ENCODE peak calls at places on chromosomes 7 and 10, in five cellular contexts. H is HepG2, E is mucosa of descending colon, P is BJ, Z is astrocyte of the spinal cord. L is an unnamed sample.

GRCh38 chr10:86195521-86195920 is 171.1 kb downstream of the GRID1 start:
- DNase-seq in H (no peak), E (no peak), P (no peak), Z (no peak), L (no peak)

GRCh38 chr10:102776779-102777417 is 33.1 kb downstream of the WBP1L start:
- DNase-seq in H (peak), E (peak), P (peak), Z (peak), L (peak)

GRCh38 chr10:74502963-74503608 is 323.3 kb upstream of the KAT6B start:
- DNase-seq in H (peak), E (no peak), P (peak), Z (peak), L (peak)

GRCh38 chr10:114967071-114967470 is 29.1 kb downstream of the TRUB1 start:
- DNase-seq in H (peak), E (no peak), P (no peak), Z (peak), L (no peak)

GRCh38 chr7:2475678-2476015 is 551 bp downstream of the GRIFIN start:
- DNase-seq in H (no peak), E (peak), P (no peak), Z (no peak), L (no peak)

GRCh38 chr10:27646604-27647191 is 98.9 kb downstream of the MKX start:
- DNase-seq in H (no peak), E (no peak), P (no peak), Z (no peak), L (no peak)

GRCh38 chr10:43292745-43293676 is 26.1 kb upstream of the RASGEF1A start:
- DNase-seq in H (peak), E (no peak), P (no peak), Z (peak), L (no peak)

GRCh38 chr10:48462482-48463020 is 142.3 kb downstream of the ARHGAP22 start:
- DNase-seq in H (no peak), E (peak), P (no peak), Z (no peak), L (no peak)

GRCh38 chr10:86286591-86287421 is 79.8 kb downstream of the GRID1 start:
- DNase-seq in H (no peak), E (no peak), P (no peak), Z (no peak), L (no peak)

GRCh38 chr7:33107136-33108066 is 1.8 kb downstream of the RP9 start:
- DNase-seq in H (peak), E (no peak), P (no peak), Z (peak), L (no peak)

GRCh38 chr7:87152897-87153641 is 816 bp downstream of the DMTF1 start:
- DNase-seq in H (peak), E (peak), P (no peak), Z (peak), L (no peak)

GRCh38 chr10:8360814-8361509 is 306.5 kb downstream of the GATA3 start:
- DNase-seq in H (no peak), E (no peak), P (no peak), Z (peak), L (no peak)

GRCh38 chr10:89249066-89249465 is 2.5 kb downstream of the LIPA start:
- DNase-seq in H (no peak), E (no peak), P (no peak), Z (no peak), L (no peak)

GRCh38 chr10:114631678-114632417 is 26.2 kb downstream of the ABLIM1 start:
- DNase-seq in H (peak), E (peak), P (no peak), Z (peak), L (no peak)

GRCh38 chr7:46811529-46811928 is 770.4 kb downstream of the TNS3 start:
- DNase-seq in H (no peak), E (no peak), P (peak), Z (peak), L (peak)

GRCh38 chr7:121447939-121448338 is 51.8 kb upstream of the FAM3C start:
- DNase-seq in H (no peak), E (no peak), P (no peak), Z (no peak), L (no peak)

GRCh38 chr10:119616879-119617580 is 20.3 kb upstream of the TIAL1 start:
- DNase-seq in H (peak), E (no peak), P (no peak), Z (no peak), L (no peak)

GRCh38 chr7:87671-88070 is 104.7 kb upstream of the FAM20C start:
- DNase-seq in H (no peak), E (no peak), P (no peak), Z (no peak), L (no peak)

GRCh38 chr10:101066146-101066889 is 4.5 kb downstream of the KAZALD1 start:
- DNase-seq in H (peak), E (peak), P (no peak), Z (peak), L (no peak)

GRCh38 chr10:8073696-8074416 is 19.4 kb downstream of the GATA3 start:
- DNase-seq in H (no peak), E (no peak), P (no peak), Z (no peak), L (no peak)

GRCh38 chr7:96927131-96927530 is 78.2 kb upstream of the DLX6 start:
- DNase-seq in H (no peak), E (no peak), P (no peak), Z (no peak), L (no peak)

GRCh38 chr7:36605261-36605660 is 119.0 kb downstream of the AOAH start:
- DNase-seq in H (no peak), E (no peak), P (no peak), Z (no peak), L (no peak)

GRCh38 chr7:105691029-105691691 is 109.9 kb upstream of the EFCAB10 start:
- DNase-seq in H (no peak), E (no peak), P (no peak), Z (peak), L (no peak)
- H3K4me3 ChIP-seq in H (no peak), E (no peak), P (peak), Z (peak), L (peak)

GRCh38 chr10:6650580-6650979 is 70.5 kb upstream of the PRKCQ start:
- DNase-seq in H (no peak), E (no peak), P (no peak), Z (no peak), L (no peak)

GRCh38 chr10:6643962-6644361 is 63.9 kb upstream of the PRKCQ start:
- DNase-seq in H (no peak), E (no peak), P (no peak), Z (no peak), L (no peak)

GRCh38 chr10:6649903-6650302 is 69.8 kb upstream of the PRKCQ start:
- DNase-seq in H (no peak), E (no peak), P (no peak), Z (no peak), L (no peak)

GRCh38 chr10:6649107-6649720 is 69.1 kb upstream of the PRKCQ start:
- DNase-seq in H (no peak), E (no peak), P (no peak), Z (no peak), L (no peak)

DNA sequence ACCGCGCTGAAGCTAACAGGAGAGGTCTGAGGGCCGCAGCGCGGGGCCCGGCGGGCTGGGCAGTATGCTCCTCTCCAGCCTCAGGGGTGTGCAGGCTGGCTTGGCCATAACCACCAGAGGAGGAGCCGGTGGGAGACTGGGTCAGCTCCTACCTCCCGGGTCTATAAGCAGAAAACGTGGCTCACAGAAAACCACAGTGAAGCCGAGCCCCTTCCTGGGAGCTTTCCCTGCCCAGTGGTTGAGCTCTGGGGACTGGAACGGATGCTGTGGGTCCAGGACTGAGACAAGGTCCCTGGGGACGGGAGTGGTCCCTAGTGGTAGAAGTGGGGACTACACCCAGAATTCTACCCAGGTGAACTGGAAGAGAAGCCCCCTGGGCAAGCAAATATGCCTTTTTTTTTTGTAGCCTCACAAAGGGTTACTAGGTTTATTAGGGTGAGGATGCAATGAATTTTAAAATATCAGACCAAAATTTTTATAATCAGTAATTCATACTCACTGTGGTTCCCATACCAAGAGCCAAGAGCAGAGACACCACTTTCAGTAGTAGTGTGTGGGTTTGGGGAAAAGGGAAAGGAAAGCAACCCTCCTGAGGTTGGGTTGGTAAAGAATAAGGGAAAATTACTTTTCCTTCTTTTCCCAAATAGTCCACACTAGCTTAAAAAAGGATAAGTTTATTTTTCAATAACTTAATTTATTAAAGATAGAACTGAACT is 67.9 kb upstream of the PRKCQ start:
- DNase-seq in H (peak), E (no peak), P (no peak), Z (no peak), L (no peak)
- TF ChIP-seq CTCF in H (peak), E (peak), P (peak), Z (peak), L (peak)

GRCh38 chr7:93569189-93569588 is 5.3 kb downstream of the CALCR start:
- DNase-seq in H (no peak), E (no peak), P (no peak), Z (no peak), L (no peak)

GRCh38 chr7:93578762-93579161 is 4.2 kb upstream of the CALCR start:
- DNase-seq in H (peak), E (no peak), P (no peak), Z (no peak), L (no peak)

GRCh38 chr7:93575555-93576397 is 1.3 kb upstream of the CALCR start:
- DNase-seq in H (no peak), E (no peak), P (no peak), Z (no peak), L (no peak)

GRCh38 chr7:93574269-93574645 is 267 bp downstream of the CALCR start:
- DNase-seq in H (no peak), E (peak), P (no peak), Z (peak), L (no peak)

DNA sequence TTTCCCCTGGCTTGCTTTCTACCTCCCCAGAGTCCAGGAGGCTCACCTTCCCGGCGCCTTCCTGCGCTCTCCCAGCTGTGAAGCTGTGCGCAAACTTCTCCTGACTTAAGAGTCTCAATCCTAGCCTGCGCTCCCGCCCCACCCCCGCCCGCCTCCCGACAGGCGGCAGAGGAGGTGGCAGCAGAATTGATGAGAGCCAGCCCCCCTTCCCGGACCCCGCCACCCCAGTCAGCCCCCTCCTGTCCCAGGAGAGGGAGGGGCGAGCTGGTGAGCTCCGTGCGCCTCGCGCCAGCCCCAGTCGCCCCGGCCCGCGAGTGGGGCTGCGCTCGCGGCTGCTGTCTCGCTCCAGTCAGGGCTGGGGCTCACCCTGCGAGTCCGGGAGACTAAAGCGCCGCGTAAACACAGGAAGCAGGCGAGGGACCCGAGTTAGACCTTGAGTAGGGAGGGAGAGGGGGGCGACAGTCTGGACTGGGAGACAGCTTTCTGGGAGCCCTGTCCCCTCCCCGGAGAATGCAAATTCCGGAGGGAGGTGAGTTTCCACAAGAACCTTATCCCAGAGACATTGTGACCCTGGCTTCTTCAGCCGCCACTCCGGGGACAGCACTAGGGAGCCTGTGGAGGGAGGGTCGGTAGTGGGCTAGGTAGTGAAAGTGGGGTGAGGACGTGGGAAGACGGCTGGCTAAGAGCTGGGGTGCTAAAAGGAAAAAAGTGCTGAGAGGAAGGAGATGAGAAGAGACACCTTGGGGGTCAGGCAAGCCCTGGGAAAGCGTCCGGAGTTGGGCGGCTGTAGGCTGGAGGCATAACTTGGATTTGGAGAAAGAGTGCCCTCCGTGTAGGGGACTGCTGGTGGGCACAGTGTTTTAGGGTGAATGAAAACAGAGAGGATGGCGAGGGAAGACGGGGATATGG is at the start of gene CALCR:
- DNase-seq in H (no peak), E (no peak), P (no peak), Z (no peak), L (no peak)
- H3K4me3 ChIP-seq in H (no peak), E (no peak), P (no peak), Z (no peak), L (no peak)

GRCh38 chr7:76509931-76510877 is at the start of gene UPK3B:
- DNase-seq in H (no peak), E (peak), P (no peak), Z (peak), L (no peak)

GRCh38 chr7:76512941-76513816 is 2.8 kb downstream of the UPK3B start:
- DNase-seq in H (peak), E (peak), P (no peak), Z (no peak), L (no peak)

GRCh38 chr7:76514926-76515325 is 4.6 kb downstream of the UPK3B start:
- DNase-seq in H (no peak), E (peak), P (no peak), Z (no peak), L (no peak)

GRCh38 chr7:76513817-76514799 is 3.8 kb downstream of the UPK3B start:
- DNase-seq in H (no peak), E (peak), P (no peak), Z (no peak), L (no peak)

GRCh38 chr7:76515999-76516443 is 5.7 kb downstream of the UPK3B start:
- DNase-seq in H (peak), E (no peak), P (no peak), Z (no peak), L (no peak)
- TF ChIP-seq CTCF in H (peak), E (peak), P (peak), Z (no peak), L (no peak)

DNA sequence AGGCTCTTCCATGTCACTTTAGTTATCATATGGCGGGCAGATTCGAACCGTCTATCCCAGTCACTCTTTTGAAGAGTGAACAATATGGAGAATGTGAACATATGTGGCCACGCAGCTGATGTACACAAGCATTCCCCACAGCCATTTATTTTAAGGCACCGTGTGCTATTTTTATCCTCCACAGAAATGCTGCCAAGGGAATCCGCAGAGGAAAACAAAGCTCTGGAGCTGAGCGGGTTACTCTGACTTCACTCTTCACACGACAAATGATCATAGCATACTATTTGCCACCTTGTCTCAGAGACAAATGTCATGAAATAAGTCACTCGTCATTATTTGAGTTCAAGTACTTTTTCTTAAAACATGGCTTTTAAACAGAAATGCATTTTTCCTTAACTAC is 100.3 kb downstream of the CTBP2 start:
- DNase-seq in H (no peak), E (no peak), P (no peak), Z (peak), L (no peak)
- H3K4me3 ChIP-seq in H (no peak), E (no peak), P (no peak), Z (no peak), L (no peak)

DNA sequence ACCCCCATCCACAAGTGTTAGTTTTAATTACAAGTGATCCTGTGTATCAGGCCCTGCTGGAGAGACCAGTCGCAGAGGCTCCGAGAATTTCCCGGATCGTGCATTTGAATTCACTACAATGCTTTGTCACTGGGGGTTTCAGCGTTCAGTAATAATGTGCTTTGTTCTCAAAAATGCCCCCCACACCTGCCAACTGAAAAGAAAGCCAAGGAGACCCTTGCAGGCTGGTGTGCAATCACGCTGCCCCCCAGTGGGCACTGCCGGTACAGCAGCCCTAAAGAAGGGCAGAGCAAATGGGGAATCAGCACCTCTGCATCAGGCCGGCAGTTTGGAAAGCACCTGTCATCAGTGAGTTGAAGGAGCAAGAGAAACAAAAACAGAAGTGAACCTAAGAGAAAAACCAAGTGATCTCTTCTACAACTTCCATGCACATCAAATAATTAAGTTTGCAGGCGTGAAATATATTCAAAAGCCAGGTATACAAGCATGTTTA is 177.6 kb downstream of the PARD3 start:
- DNase-seq in H (peak), E (no peak), P (no peak), Z (peak), L (no peak)
- TF ChIP-seq CTCF in H (peak), E (peak), P (peak), Z (peak), L (peak)

GRCh38 chr7:122676466-122676865 is 22.5 kb downstream of the RNF133 start:
- DNase-seq in H (no peak), E (no peak), P (no peak), Z (no peak), L (no peak)

GRCh38 chr7:122675621-122676020 is 23.3 kb downstream of the RNF133 start:
- DNase-seq in H (no peak), E (no peak), P (no peak), Z (no peak), L (no peak)

GRCh38 chr7:122682805-122683204 is 16.1 kb downstream of the RNF133 start:
- DNase-seq in H (no peak), E (no peak), P (no peak), Z (no peak), L (no peak)

GRCh38 chr7:122677149-122677548 is 21.8 kb downstream of the RNF133 start:
- DNase-seq in H (no peak), E (no peak), P (no peak), Z (no peak), L (no peak)

DNA sequence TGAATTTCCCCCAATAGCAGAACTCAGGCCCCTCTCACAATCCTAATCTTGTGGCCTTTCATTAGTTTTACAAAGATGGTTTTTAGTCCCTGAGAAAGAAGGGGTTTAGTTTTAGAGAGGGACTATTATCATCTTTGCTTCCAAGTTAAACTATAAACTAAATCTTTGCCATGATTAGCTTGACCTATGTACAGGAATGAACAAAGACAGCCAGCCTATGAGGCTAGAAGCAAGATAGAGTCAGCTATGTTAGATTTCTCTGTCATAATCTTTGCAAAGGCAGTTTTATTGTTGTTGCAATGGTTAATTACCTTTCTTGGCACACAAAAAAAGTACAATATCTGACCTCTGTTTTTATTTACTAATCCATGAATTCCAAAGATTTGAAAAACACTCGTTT is 19.1 kb downstream of the RNF133 start:
- DNase-seq in H (no peak), E (no peak), P (no peak), Z (no peak), L (no peak)
- H3K4me3 ChIP-seq in H (peak), E (no peak), P (no peak), Z (no peak), L (no peak)

GRCh38 chr7:81775560-81775959 is 5.7 kb upstream of the HGF start:
- DNase-seq in H (no peak), E (no peak), P (no peak), Z (no peak), L (no peak)

GRCh38 chr7:81776159-81776558 is 6.3 kb upstream of the HGF start:
- DNase-seq in H (no peak), E (no peak), P (no peak), Z (peak), L (no peak)

GRCh38 chr7:81774496-81774895 is 4.6 kb upstream of the HGF start:
- DNase-seq in H (no peak), E (no peak), P (no peak), Z (no peak), L (no peak)

GRCh38 chr7:81780914-81781693 is 11.3 kb upstream of the HGF start:
- DNase-seq in H (no peak), E (no peak), P (no peak), Z (no peak), L (no peak)

GRCh38 chr7:81776972-81777371 is 7.1 kb upstream of the HGF start:
- DNase-seq in H (peak), E (no peak), P (no peak), Z (no peak), L (no peak)
- TF ChIP-seq CTCF in H (no peak), E (no peak), P (no peak), Z (peak), L (no peak)

GRCh38 chr10:133276435-133277201 is at the start of gene ADAM8:
- DNase-seq in H (no peak), E (peak), P (no peak), Z (no peak), L (no peak)

GRCh38 chr10:133276100-133276434 is 601 bp downstream of the ADAM8 start:
- DNase-seq in H (no peak), E (no peak), P (no peak), Z (no peak), L (no peak)

GRCh38 chr10:133274751-133275682 is 1.7 kb downstream of the ADAM8 start:
- DNase-seq in H (no peak), E (peak), P (no peak), Z (no peak), L (no peak)

GRCh38 chr10:133277277-133277992 is 767 bp upstream of the ADAM8 start:
- DNase-seq in H (no peak), E (peak), P (no peak), Z (no peak), L (no peak)

GRCh38 chr10:133275683-133276092 is 980 bp downstream of the ADAM8 start:
- DNase-seq in H (no peak), E (no peak), P (no peak), Z (no peak), L (no peak)
- H3K4me3 ChIP-seq in H (no peak), E (no peak), P (no peak), Z (no peak), L (no peak)

L was measured in AG04449.